ENCODE peak calls at places on chromosome 21, in ten cellular contexts. J is progenitor cell of endocrine pancreas, A is GM12892, Y is left colon, Z is left cardiac atrium, H is activated B cell treated with CpG ODN at 0.5 μM for 24 hours, C is AG04449, N is HFF-Myc, I is non-pigmented ciliary epithelial cell, T is osteocyte. V is an unnamed sample.

GRCh38 chr21:39867198-39867650 is at the start of gene PCP4:
- DNase-seq in J (peak), A (no peak), Y (peak), Z (peak), H (no peak), C (no peak), N (no peak), I (peak), T (no peak), V (peak)

GRCh38 chr21:24045775-24046215 is 1561.5 kb downstream of the MRPL39 start:
- DNase-seq in J (no peak), A (no peak), Y (peak), Z (peak), H (no peak), C (peak), N (peak), I (peak), T (no peak), V (peak)

GRCh38 chr21:31372176-31372765 is 28.2 kb upstream of the TIAM1 start:
- DNase-seq in J (no peak), A (no peak), Y (no peak), Z (no peak), H (no peak), C (no peak), N (no peak), I (no peak), T (peak), V (no peak)

GRCh38 chr21:43805275-43805800 is 16.0 kb downstream of the RRP1 start:
- DNase-seq in J (no peak), A (peak), Y (no peak), Z (no peak), H (peak), C (no peak), N (no peak), I (no peak), T (no peak), V (no peak)

GRCh38 chr21:46538851-46539666 is 65.8 kb downstream of the S100B start:
- DNase-seq in J (no peak), A (no peak), Y (no peak), Z (no peak), H (no peak), C (no peak), N (no peak), I (no peak), T (no peak), V (no peak)

GRCh38 chr21:26769613-26770188 is 75.5 kb downstream of the ADAMTS1 start:
- DNase-seq in J (no peak), A (no peak), Y (no peak), Z (no peak), H (no peak), C (no peak), N (no peak), I (no peak), T (no peak), V (no peak)

GRCh38 chr21:17732306-17732705 is 86.8 kb downstream of the C21orf91 start:
- DNase-seq in J (no peak), A (no peak), Y (no peak), Z (no peak), H (no peak), C (no peak), N (no peak), I (no peak), T (no peak), V (no peak)

GRCh38 chr21:41979335-41979734 is 25.5 kb upstream of the C2CD2 start:
- DNase-seq in J (no peak), A (no peak), Y (no peak), Z (no peak), H (no peak), C (no peak), N (no peak), I (no peak), T (no peak), V (no peak)

GRCh38 chr21:37557261-37557950 is 190.8 kb downstream of the DYRK1A start:
- DNase-seq in J (no peak), A (peak), Y (no peak), Z (no peak), H (no peak), C (no peak), N (no peak), I (no peak), T (peak), V (no peak)

GRCh38 chr21:31234936-31235335 is 109.1 kb downstream of the TIAM1 start:
- DNase-seq in J (no peak), A (no peak), Y (no peak), Z (no peak), H (no peak), C (no peak), N (no peak), I (no peak), T (no peak), V (no peak)

GRCh38 chr21:43266534-43266933 is 97.7 kb downstream of the CRYAA start:
- DNase-seq in J (no peak), A (no peak), Y (no peak), Z (peak), H (no peak), C (no peak), N (no peak), I (no peak), T (no peak), V (no peak)

GRCh38 chr21:19767546-19767945 is 1230.7 kb upstream of the NCAM2 start:
- DNase-seq in J (no peak), A (no peak), Y (no peak), Z (no peak), H (no peak), C (no peak), N (no peak), I (no peak), T (no peak), V (no peak)

GRCh38 chr21:31879251-31879650 is 6.4 kb downstream of the HUNK start:
- DNase-seq in J (no peak), A (no peak), Y (no peak), Z (no peak), H (no peak), C (no peak), N (no peak), I (no peak), T (no peak), V (no peak)

GRCh38 chr21:27134513-27134912 is 167.6 kb upstream of the ADAMTS5 start:
- DNase-seq in J (no peak), A (no peak), Y (no peak), Z (no peak), H (no peak), C (no peak), N (peak), I (no peak), T (no peak), V (no peak)